ENCODE peak calls at places on chromosomes 16 and 17, in nine cellular contexts. R, T, M, U, O, A, J, I and V are unnamed samples.

GRCh38 chr16:51576498-51576897 is 425.4 kb upstream of the SALL1 start:
- DNase-seq in J (no peak), R (no peak), M (no peak), U (no peak), O (no peak), T (no peak), A (no peak), I (no peak), V (no peak)

GRCh38 chr17:27502526-27503324 is 46.5 kb downstream of the KSR1 start:
- DNase-seq in A (peak), O (peak), U (no peak), M (no peak), T (no peak), R (no peak), J (no peak), I (no peak), V (no peak)

GRCh38 chr16:1942810-1943726 is at the start of gene MSRB1:
- DNase-seq in M (peak), J (peak), R (peak), A (peak), I (peak), O (peak), U (peak), T (peak), V (peak)

GRCh38 chr16:89187337-89188063 is 12.8 kb downstream of the SLC22A31 start:
- DNase-seq in J (peak), I (no peak), A (no peak), R (peak), T (no peak), M (no peak), U (no peak), O (peak), V (peak)

GRCh38 chr16:73433493-73434307 is 385.8 kb upstream of the ZFHX3 start:
- DNase-seq in T (no peak), M (no peak), J (no peak), U (no peak), A (no peak), O (no peak), R (no peak), I (no peak), V (no peak)

GRCh38 chr17:80847506-80848230 is 144.0 kb upstream of the CHMP6 start:
- DNase-seq in M (no peak), I (no peak), R (no peak), J (no peak), O (no peak), U (no peak), A (no peak), T (no peak), V (no peak)

GRCh38 chr16:27749547-27749875 is 199.6 kb downstream of the KATNIP start:
- DNase-seq in J (no peak), O (no peak), R (no peak), M (no peak), A (no peak), I (no peak), T (no peak), U (no peak), V (no peak)

GRCh38 chr16:57988929-57989328 is 11.5 kb downstream of the ZNF319 start:
- DNase-seq in T (no peak), A (no peak), I (no peak), M (no peak), U (no peak), O (no peak), R (peak), J (peak), V (no peak)

GRCh38 chr17:73349138-73349537 is 37.3 kb upstream of the CDC42EP4 start:
- DNase-seq in I (no peak), T (no peak), A (no peak), O (no peak), U (no peak), R (no peak), M (peak), J (no peak), V (no peak)

GRCh38 chr17:60249517-60249826 is 99.7 kb downstream of the CA4 start:
- DNase-seq in M (no peak), R (no peak), A (no peak), U (no peak), J (no peak), O (no peak), T (no peak), I (no peak), V (no peak)

GRCh38 chr16:70437017-70437581 is 1.8 kb downstream of the ST3GAL2 start:
- DNase-seq in J (no peak), T (no peak), M (no peak), O (peak), R (no peak), A (peak), U (no peak), I (no peak), V (peak)

GRCh38 chr17:7284911-7285310 is 3.4 kb downstream of the SLC2A4 start:
- DNase-seq in O (no peak), T (no peak), R (no peak), A (no peak), J (no peak), M (no peak), I (no peak), U (no peak), V (no peak)

GRCh38 chr17:61205931-61206330 is 193.7 kb upstream of the TBX2 start:
- DNase-seq in M (no peak), O (peak), A (no peak), J (peak), U (no peak), I (no peak), R (no peak), T (no peak), V (no peak)

GRCh38 chr16:2532494-2533141 is 1.4 kb upstream of the CEMP1 start:
- DNase-seq in M (peak), A (peak), T (no peak), O (peak), R (peak), I (peak), U (no peak), J (no peak), V (peak)

GRCh38 chr16:15701975-15702970 is 52.2 kb downstream of the NDE1 start:
- DNase-seq in U (no peak), J (no peak), M (no peak), I (no peak), R (no peak), T (no peak), A (peak), O (peak), V (no peak)

GRCh38 chr17:54239291-54239690 is 416.6 kb downstream of the KIF2B start:
- DNase-seq in T (no peak), O (no peak), A (no peak), J (no peak), I (no peak), U (no peak), R (no peak), M (no peak), V (no peak)

GRCh38 chr17:43753488-43754129 is 5.0 kb downstream of the SOST start:
- DNase-seq in U (no peak), A (peak), T (peak), I (no peak), M (no peak), O (peak), J (no peak), R (no peak), V (no peak)

GRCh38 chr17:80751460-80752368 is 207.1 kb downstream of the RPTOR start:
- DNase-seq in T (no peak), M (no peak), O (peak), J (no peak), I (no peak), U (no peak), R (no peak), A (peak), V (no peak)

GRCh38 chr16:50229149-50229726 is 37.1 kb upstream of the ADCY7 start:
- DNase-seq in A (no peak), J (no peak), U (no peak), O (no peak), I (no peak), R (no peak), M (no peak), T (no peak), V (no peak)

GRCh38 chr17:30532871-30533270 is 55.7 kb downstream of the GOSR1 start:
- DNase-seq in O (no peak), M (no peak), U (no peak), T (no peak), A (no peak), J (no peak), R (no peak), I (no peak), V (no peak)

GRCh38 chr16:797120-797420 is 3.5 kb downstream of the GNG13 start:
- DNase-seq in A (no peak), U (no peak), T (no peak), R (no peak), I (no peak), J (peak), O (no peak), M (no peak), V (no peak)

GRCh38 chr16:67104061-67104460 is 5.7 kb upstream of the PHAF1 start:
- DNase-seq in T (no peak), U (no peak), A (peak), I (no peak), O (peak), J (peak), R (no peak), M (no peak), V (no peak)

GRCh38 chr16:56343661-56344517 is 81.5 kb downstream of the AMFR start:
- DNase-seq in U (no peak), J (peak), A (peak), M (no peak), T (no peak), O (peak), I (no peak), R (no peak), V (no peak)

GRCh38 chr17:58338907-58339774 is 10.5 kb upstream of the TSPOAP1 start:
- DNase-seq in M (no peak), R (no peak), A (peak), U (peak), O (peak), T (peak), I (peak), J (no peak), V (no peak)

GRCh38 chr16:2174396-2175131 is 19.0 kb downstream of the TRAF7 start:
- DNase-seq in J (no peak), R (no peak), U (no peak), T (no peak), I (no peak), M (no peak), O (no peak), A (no peak), V (no peak)

GRCh38 chr17:51684214-51684613 is 423.9 kb downstream of the UTP18 start:
- DNase-seq in R (no peak), M (no peak), T (no peak), I (no peak), U (no peak), O (no peak), J (no peak), A (no peak), V (no peak)

GRCh38 chr17:41490620-41491019 is 910 bp upstream of the KRT36 start:
- DNase-seq in R (no peak), U (no peak), O (no peak), A (no peak), I (no peak), J (no peak), T (no peak), M (no peak), V (no peak)

GRCh38 chr16:67029249-67030096 is 524 bp downstream of the CBFB start:
- DNase-seq in A (peak), I (peak), T (peak), R (peak), O (peak), M (peak), U (no peak), J (peak), V (no peak)

GRCh38 chr17:19948100-19948943 is 29.3 kb downstream of the AKAP10 start:
- DNase-seq in J (peak), O (no peak), M (no peak), U (no peak), A (no peak), T (no peak), R (no peak), I (no peak), V (no peak)

GRCh38 chr16:87305505-87306391 is 11.4 kb downstream of the C16orf95 start:
- DNase-seq in U (no peak), I (no peak), O (no peak), M (no peak), A (peak), J (no peak), R (no peak), T (no peak), V (no peak)

GRCh38 chr17:46152423-46152822 is 40.8 kb downstream of the KANSL1 start:
- DNase-seq in R (no peak), M (no peak), A (no peak), U (no peak), O (no peak), I (no peak), T (no peak), J (no peak), V (no peak)

GRCh38 chr16:17339764-17340541 is 130.8 kb downstream of the XYLT1 start:
- DNase-seq in M (no peak), I (no peak), A (no peak), J (no peak), T (no peak), R (no peak), U (no peak), O (no peak), V (no peak)

GRCh38 chr17:7549401-7550055 is 670 bp downstream of the TNFSF12 start:
- DNase-seq in M (no peak), R (no peak), I (peak), T (no peak), J (peak), A (no peak), O (no peak), U (no peak), V (no peak)

GRCh38 chr17:67035131-67036083 is 8.9 kb upstream of the CACNG1 start:
- DNase-seq in A (no peak), U (no peak), R (no peak), M (no peak), I (no peak), J (no peak), T (peak), O (no peak), V (no peak)

DNA sequence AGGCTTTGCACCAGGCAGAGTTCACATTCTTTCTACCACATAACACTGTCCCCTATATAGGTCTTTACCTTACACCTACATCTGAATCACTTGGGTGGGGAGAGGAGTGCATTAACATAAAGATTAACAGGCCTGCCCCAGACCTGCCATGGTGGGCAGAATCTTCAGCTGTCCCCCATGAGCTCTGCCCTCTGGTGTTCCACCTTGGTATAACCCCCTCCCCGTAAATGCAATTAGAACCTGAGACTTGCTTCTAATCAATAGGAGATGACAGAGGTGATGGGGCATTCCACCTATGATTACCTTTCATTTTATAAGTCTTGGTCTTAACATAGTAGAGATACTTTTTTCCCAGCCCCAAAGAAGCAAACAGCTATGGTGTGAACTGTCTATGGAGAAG is 20.4 kb upstream of the GRIN2A start:
- DNase-seq in I (no peak), U (no peak), J (no peak), A (no peak), R (no peak), O (no peak), T (no peak), M (no peak), V (no peak)
- TF ChIP-seq CTCF in I (no peak), U (no peak), J (no peak), A (no peak), R (no peak), O (no peak), T (no peak), M (no peak), V (peak)

DNA sequence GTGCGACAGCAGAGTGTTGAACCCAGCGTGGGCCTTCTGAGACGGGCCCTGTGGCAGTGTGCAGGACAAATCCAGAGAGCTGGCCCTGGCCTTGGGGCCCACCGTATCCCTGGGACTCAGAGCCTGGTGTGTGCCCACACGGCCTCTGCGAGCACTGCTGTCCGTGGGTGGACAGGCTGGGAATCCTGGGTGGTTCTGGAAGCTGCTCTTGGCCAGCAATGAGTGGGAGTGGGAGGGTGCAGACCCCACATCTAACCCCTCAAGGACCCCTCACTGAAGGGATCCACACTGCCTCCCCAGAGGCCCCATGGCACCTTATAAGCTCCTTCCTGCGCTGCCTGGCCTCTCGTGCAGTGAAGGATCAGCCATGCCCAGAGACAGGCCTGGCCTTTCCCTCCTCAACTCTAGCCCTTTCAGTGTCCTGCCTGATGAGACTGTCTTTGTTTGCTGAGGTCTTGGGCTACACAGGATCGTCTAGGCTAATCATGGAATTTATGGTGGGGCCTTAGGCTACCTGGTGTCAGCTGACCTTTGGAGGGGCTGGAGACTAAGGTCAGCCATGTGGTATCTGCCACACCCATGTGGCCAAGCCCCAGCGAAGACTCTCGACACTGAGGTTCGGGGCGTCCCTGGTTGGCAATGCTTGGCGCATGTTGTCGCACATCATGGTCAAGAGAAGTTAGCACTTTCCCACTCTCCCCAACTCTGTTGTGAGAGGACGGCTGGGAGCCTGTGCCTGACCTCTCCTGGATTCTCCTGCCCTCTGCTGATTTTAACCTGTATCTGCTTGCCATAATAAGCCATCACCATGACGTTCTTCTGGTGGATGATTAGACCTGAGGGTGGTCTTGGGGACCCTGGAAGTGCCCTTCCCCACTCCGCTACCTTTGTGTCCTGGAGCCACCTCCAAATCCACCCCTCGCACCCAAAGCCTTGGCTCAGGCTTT is 16.4 kb upstream of the GINS2 start:
- DNase-seq in J (no peak), I (no peak), U (no peak), T (no peak), R (no peak), A (no peak), M (no peak), O (no peak), V (no peak)
- TF ChIP-seq CTCF in J (no peak), I (no peak), U (no peak), T (no peak), R (no peak), A (no peak), M (no peak), O (no peak), V (no peak)

DNA sequence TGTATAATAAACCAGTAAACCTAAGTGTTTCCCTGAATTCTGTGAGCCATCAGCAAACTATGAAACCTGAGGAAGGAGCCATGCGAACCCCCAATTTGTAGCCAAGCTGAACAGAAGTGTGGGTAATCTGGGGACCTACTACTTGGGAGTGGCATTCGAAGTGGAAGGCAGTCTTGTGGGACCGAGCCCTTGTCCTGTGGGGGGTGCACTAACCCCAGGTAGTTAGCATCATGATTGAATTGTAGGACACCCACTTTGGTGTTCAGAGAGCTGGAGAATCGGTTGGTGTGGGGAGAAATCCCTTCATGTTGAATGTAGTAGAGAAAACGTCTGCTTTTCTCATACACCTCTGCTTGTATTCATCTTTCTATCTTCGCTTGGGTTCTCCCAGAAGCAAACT is 79.7 kb upstream of the CPHXL start:
- DNase-seq in U (no peak), J (no peak), A (no peak), O (no peak), M (no peak), R (no peak), T (no peak), I (no peak), V (no peak)
- TF ChIP-seq CTCF in U (no peak), J (no peak), A (no peak), O (no peak), M (no peak), R (no peak), T (no peak), I (no peak), V (no peak)

GRCh38 chr17:11296994-11297393 is 56.0 kb downstream of the SHISA6 start:
- DNase-seq in U (no peak), R (no peak), A (no peak), T (no peak), I (no peak), J (peak), O (peak), M (no peak), V (no peak)
- TF ChIP-seq CTCF in U (no peak), R (no peak), A (no peak), T (no peak), I (no peak), J (peak), O (peak), M (no peak), V (no peak)